ENCODE peak calls at places on chromosomes 7 and 10, in six cellular contexts. U is endothelial cell of umbilical vein, L is pancreas, T is GM12878, S is lung, P is neural progenitor cell. G is an unnamed sample.

GRCh38 chr10:109027534-109028185 is 895.7 kb downstream of the XPNPEP1 start:
- DNase-seq in P (no peak), L (no peak), U (no peak), S (no peak), T (no peak), G (no peak)

GRCh38 chr10:381346-381745 is 246.1 kb downstream of the ZMYND11 start:
- DNase-seq in L (no peak), S (no peak), U (no peak), T (no peak), P (no peak), G (no peak)

GRCh38 chr10:26781797-26782196 is 79.0 kb downstream of the ABI1 start:
- DNase-seq in U (no peak), S (no peak), L (no peak), T (no peak), P (no peak), G (no peak)

GRCh38 chr7:42976371-42976770 is 44.2 kb downstream of the MRPL32 start:
- DNase-seq in U (no peak), P (no peak), T (no peak), L (no peak), S (no peak), G (no peak)

GRCh38 chr10:5557040-5557721 is 32.4 kb downstream of the CALML3 start:
- DNase-seq in S (no peak), U (no peak), L (no peak), P (no peak), T (no peak), G (peak)

GRCh38 chr7:671415-672042 is 55.0 kb upstream of the DNAAF5 start:
- DNase-seq in T (no peak), S (no peak), U (no peak), P (no peak), L (no peak), G (no peak)

GRCh38 chr10:43686414-43686813 is 37.7 kb upstream of the ZNF32 start:
- DNase-seq in L (no peak), T (no peak), P (no peak), S (no peak), U (no peak), G (no peak)

GRCh38 chr7:33762153-33762902 is 143.0 kb upstream of the BMPER start:
- DNase-seq in T (no peak), P (no peak), L (no peak), S (no peak), U (no peak), G (no peak)

GRCh38 chr7:138752568-138753518 is 45.0 kb upstream of the TMEM213 start:
- DNase-seq in P (peak), L (no peak), U (no peak), S (no peak), T (peak), G (no peak)

GRCh38 chr10:113476191-113476590 is 76.7 kb upstream of the HABP2 start:
- DNase-seq in L (no peak), P (no peak), S (no peak), U (no peak), T (no peak), G (no peak)

GRCh38 chr10:96374639-96374984 is 15.8 kb upstream of the OPALIN start:
- DNase-seq in S (no peak), P (peak), T (no peak), L (no peak), U (no peak), G (no peak)

GRCh38 chr7:100483101-100483727 is 513 bp upstream of the NYAP1 start:
- DNase-seq in S (no peak), L (peak), U (peak), P (peak), T (no peak), G (no peak)

GRCh38 chr10:87608756-87609155 is 50.9 kb upstream of the PAPSS2 start:
- DNase-seq in S (no peak), P (no peak), U (no peak), T (no peak), L (no peak), G (no peak)

GRCh38 chr10:101385866-101386658 is 32.1 kb downstream of the BTRC start:
- DNase-seq in S (no peak), P (no peak), L (no peak), U (no peak), T (no peak), G (no peak)

GRCh38 chr7:143238289-143238995 is 16.6 kb downstream of the TAS2R40 start:
- DNase-seq in S (no peak), L (no peak), P (no peak), T (no peak), U (no peak), G (no peak)

GRCh38 chr7:133674079-133674478 is 421.2 kb downstream of the EXOC4 start:
- DNase-seq in P (no peak), T (no peak), S (no peak), L (no peak), U (no peak), G (no peak)

GRCh38 chr10:84204122-84204521 is 9.8 kb downstream of the CDHR1 start:
- DNase-seq in P (peak), T (no peak), L (no peak), S (no peak), U (no peak), G (no peak)

GRCh38 chr10:33214174-33214573 is 120.3 kb downstream of the NRP1 start:
- DNase-seq in L (no peak), S (no peak), T (no peak), P (no peak), U (peak), G (no peak)

GRCh38 chr10:19651549-19651948 is 164.7 kb upstream of the PLXDC2 start:
- DNase-seq in L (no peak), S (no peak), T (no peak), U (no peak), P (no peak), G (no peak)

GRCh38 chr10:75295901-75296441 is 60.2 kb upstream of the COMTD1 start:
- DNase-seq in T (no peak), P (no peak), L (peak), U (peak), S (no peak), G (no peak)

GRCh38 chr10:123997486-123998196 is 95.8 kb downstream of the CHST15 start:
- DNase-seq in U (no peak), L (no peak), S (peak), T (peak), P (no peak), G (peak)

GRCh38 chr7:30912454-30912985 is 867 bp downstream of the AQP1 start:
- DNase-seq in L (no peak), S (no peak), P (no peak), T (no peak), U (no peak), G (no peak)

GRCh38 chr10:129094813-129095212 is 372.2 kb upstream of the MGMT start:
- DNase-seq in T (no peak), U (no peak), S (no peak), L (no peak), P (no peak), G (no peak)

GRCh38 chr7:146922777-146923176 is 806.2 kb downstream of the CNTNAP2 start:
- DNase-seq in T (no peak), L (no peak), U (no peak), P (no peak), S (no peak), G (no peak)

GRCh38 chr10:79260803-79261740 is 86.2 kb upstream of the PPIF start:
- DNase-seq in L (peak), P (peak), S (no peak), U (no peak), T (no peak), G (no peak)

GRCh38 chr7:127751723-127752448 is 99.9 kb downstream of the SND1 start:
- DNase-seq in U (no peak), P (no peak), L (no peak), S (no peak), T (no peak), G (no peak)

GRCh38 chr10:52609071-52609470 is 163.5 kb downstream of the MBL2 start:
- DNase-seq in T (no peak), L (no peak), U (no peak), P (no peak), S (no peak), G (no peak)

GRCh38 chr7:46610746-46611145 is 689.7 kb upstream of the IGFBP3 start:
- DNase-seq in S (peak), T (no peak), P (no peak), L (no peak), U (no peak), G (no peak)

GRCh38 chr10:124683816-124684215 is 60.4 kb downstream of the FAM53B start:
- DNase-seq in U (no peak), P (no peak), S (no peak), T (no peak), L (no peak), G (no peak)

GRCh38 chr10:120948889-120949382 is 97.8 kb downstream of the WDR11 start:
- DNase-seq in S (no peak), P (peak), T (no peak), L (peak), U (peak), G (no peak)

GRCh38 chr10:71429929-71430328 is 33.2 kb downstream of the CDH23 start:
- DNase-seq in U (no peak), P (peak), T (no peak), L (no peak), S (no peak), G (no peak)

GRCh38 chr10:74244097-74244685 is 93.2 kb downstream of the ADK start:
- DNase-seq in T (no peak), U (peak), S (no peak), L (no peak), P (peak), G (no peak)

GRCh38 chr10:78255796-78256638 is 222.4 kb downstream of the RPS24 start:
- DNase-seq in U (peak), T (no peak), S (peak), P (no peak), L (no peak), G (peak)

GRCh38 chr10:78253072-78253853 is 219.6 kb downstream of the RPS24 start:
- DNase-seq in P (no peak), L (no peak), S (no peak), U (no peak), T (no peak), G (no peak)

GRCh38 chr10:78258303-78259030 is 224.8 kb downstream of the RPS24 start:
- DNase-seq in T (no peak), U (no peak), S (peak), P (no peak), L (no peak), G (no peak)

GRCh38 chr10:78254013-78254412 is 220.3 kb downstream of the RPS24 start:
- DNase-seq in S (no peak), T (no peak), L (no peak), U (no peak), P (no peak), G (no peak)

DNA sequence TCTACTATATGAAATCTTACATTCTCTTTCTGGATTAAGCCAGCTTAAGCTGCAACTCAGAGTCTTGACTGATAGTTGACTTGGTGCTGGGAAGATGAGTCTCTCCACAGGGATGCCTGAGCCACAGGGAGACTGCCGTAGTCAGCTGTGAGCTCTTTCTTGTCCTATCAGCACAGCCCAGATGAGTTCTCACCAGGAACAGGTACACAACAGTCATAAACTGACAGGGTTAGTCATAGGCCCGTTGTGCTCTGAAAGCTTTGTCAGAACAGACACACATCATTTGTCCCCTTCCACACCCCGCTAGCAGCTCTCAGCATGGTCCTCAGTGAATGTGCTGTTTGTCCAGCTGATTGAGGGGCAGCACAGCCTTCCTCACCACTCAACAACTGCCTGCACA is 221.6 kb downstream of the RPS24 start:
- DNase-seq in L (no peak), P (no peak), U (no peak), S (no peak), T (no peak), G (no peak)
- H3K27ac ChIP-seq in L (no peak), P (no peak), U (peak), S (peak), T (no peak), G (no peak)

GRCh38 chr7:15682751-15683150 is 3.7 kb downstream of the MEOX2 start:
- DNase-seq in S (no peak), U (peak), T (no peak), P (no peak), L (no peak), G (no peak)
- H3K4me3 ChIP-seq in S (no peak), U (peak), T (no peak), P (no peak), L (no peak), G (peak)

GRCh38 chr7:112220877-112221434 is 14.5 kb downstream of the ZNF277 start:
- DNase-seq in S (no peak), L (no peak), T (no peak), P (no peak), U (no peak), G (no peak)
- TF ChIP-seq CTCF in S (no peak), L (no peak), T (no peak), P (no peak), U (no peak), G (no peak)

GRCh38 chr10:97411411-97411810 is 10.3 kb upstream of the RRP12 start:
- DNase-seq in L (no peak), U (no peak), S (no peak), T (no peak), P (no peak), G (no peak)
- H3K27ac ChIP-seq in L (no peak), U (no peak), S (no peak), T (no peak), P (no peak), G (no peak)

DNA sequence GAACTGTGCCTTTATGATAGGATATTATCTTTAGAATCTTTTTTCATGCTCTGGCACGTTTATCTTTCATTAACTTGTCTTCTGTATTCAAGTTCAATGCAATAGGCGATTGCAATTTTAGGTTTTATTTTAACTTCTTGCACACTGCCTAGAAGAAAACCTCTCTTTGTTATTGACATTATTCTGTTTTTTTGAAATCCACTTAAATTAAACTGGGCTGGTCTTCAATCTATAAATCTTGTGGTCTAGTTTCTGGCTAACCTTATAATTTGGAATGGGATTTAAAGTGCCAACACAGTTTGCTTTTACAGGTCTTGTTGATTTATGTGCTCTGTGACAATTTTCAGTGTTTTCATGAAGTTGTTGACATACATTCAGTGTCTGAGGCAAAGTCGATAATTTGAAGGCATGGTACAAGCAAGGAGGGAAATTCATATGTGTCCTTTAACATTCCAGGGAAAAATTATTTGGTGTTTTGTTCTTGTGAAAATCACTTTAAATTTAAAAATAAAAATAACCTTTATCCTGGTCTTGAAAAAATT is 240.9 kb downstream of the KIAA1217 start:
- DNase-seq in L (no peak), T (no peak), P (no peak), U (no peak), S (no peak), G (no peak)
- H3K4me3 ChIP-seq in L (peak), T (no peak), P (no peak), U (no peak), S (no peak), G (peak)

DNA sequence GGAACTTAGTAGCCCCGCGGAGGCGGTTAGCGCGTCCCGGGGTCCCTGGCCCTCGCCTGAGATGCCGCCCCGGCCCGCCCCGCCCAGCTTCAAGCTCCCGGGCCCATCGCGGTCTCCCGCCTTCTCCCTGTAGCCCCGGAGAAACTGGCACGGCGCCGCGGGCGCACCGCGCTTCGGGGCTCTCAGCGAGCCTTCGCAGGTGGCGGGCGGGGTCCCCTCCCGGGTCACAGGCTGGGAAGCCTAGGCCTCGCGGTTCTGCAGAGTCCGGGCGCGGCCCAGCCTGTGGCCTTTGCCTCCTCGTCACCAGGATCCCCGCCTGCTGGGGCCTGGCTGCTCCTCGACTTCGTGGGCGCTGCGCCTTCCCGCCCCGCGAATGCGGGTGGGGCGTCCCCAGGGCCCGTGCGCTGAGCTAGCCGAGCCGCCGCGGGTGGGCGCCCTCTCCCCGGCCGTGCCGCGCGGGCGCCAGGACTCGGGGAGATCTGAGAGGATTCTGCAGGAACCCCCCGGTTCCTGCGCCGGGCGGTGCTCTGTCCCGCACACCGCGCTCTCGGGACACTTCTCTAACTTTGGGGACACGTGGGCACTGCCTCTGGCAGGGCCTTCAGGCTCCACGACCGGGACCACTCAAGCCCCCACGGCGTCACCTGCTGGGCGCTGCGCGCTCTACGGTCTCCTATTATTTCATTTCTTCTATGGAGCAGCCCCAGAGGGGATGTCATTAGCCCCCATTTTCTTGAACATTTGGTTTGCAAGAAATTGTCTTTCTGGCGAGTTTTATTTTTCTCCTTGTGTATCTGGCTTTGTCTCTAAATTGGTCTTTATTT is 683 bp upstream of the RGS10 start:
- DNase-seq in P (peak), S (no peak), U (peak), L (peak), T (no peak), G (no peak)
- TF ChIP-seq CTCF in P (peak), S (no peak), U (peak), L (no peak), T (peak), G (peak)

GRCh38 chr10:103786020-103786419 is 69.4 kb downstream of the SH3PXD2A start:
- DNase-seq in T (no peak), P (no peak), L (no peak), U (no peak), S (no peak), G (no peak)

GRCh38 chr10:103784723-103785418 is 70.5 kb downstream of the SH3PXD2A start:
- DNase-seq in P (no peak), U (no peak), S (peak), T (no peak), L (no peak), G (no peak)

GRCh38 chr10:103789771-103790201 is 65.6 kb downstream of the SH3PXD2A start:
- DNase-seq in L (no peak), P (no peak), T (no peak), U (no peak), S (no peak), G (no peak)

GRCh38 chr10:103789141-103789540 is 66.2 kb downstream of the SH3PXD2A start:
- DNase-seq in S (no peak), L (no peak), U (no peak), T (no peak), P (no peak), G (no peak)

DNA sequence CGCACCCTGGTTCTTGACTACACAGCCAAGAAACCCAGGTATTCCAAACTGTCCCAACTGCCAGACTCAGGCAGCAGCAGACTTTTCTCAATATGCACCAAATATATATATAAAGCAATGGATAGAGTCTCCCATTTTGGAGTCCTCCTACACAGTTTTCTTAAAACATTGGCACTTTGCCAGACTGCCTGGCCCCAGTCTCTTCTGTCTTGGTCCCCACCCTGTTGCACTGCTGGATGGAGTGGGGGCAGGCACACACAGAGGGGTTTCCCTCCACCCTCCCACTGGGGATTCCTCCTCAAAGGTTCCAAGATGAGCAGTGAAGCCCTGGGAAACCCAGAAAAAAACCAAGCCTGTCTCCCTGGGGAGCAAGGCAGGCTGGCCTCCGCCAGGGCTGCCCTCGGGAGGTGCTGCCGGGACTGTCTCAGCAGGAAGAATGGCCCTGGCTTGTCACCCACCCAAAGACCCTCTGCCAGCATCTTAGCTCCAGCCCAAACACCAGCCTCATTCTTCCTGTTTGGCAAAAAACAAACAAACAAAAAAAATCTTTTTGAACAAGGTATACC is 68.0 kb downstream of the SH3PXD2A start:
- DNase-seq in S (no peak), L (no peak), T (no peak), P (no peak), U (no peak), G (no peak)
- H3K27ac ChIP-seq in S (no peak), L (no peak), T (no peak), P (no peak), U (no peak), G (no peak)